ENCODE peak calls at places on chromosome 21, in five cellular contexts. H is B cell, Z is astrocyte of the spinal cord, C is spleen, U is MCF 10A. M is an unnamed sample.

GRCh38 chr21:41663805-41664788 is 102.8 kb downstream of the RIPK4 start:
- DNase-seq in U (peak; percentile 33), Z (peak; percentile 14), C (peak; percentile 60), H (no peak), M (no peak)

GRCh38 chr21:25350056-25350455 is 257.2 kb downstream of the MRPL39 start:
- DNase-seq in Z (peak; percentile 61), U (peak; percentile 53), H (no peak), C (no peak), M (no peak)

GRCh38 chr21:15249285-15249993 is 184.6 kb upstream of the NRIP1 start:
- DNase-seq in C (no peak), U (no peak), H (no peak), Z (peak; percentile 59), M (no peak)

GRCh38 chr21:39319251-39319756 is 5.9 kb upstream of the BRWD1 start:
- DNase-seq in C (no peak), H (no peak), Z (no peak), U (no peak), M (no peak)

GRCh38 chr21:38319781-38320180 is 63.0 kb downstream of the KCNJ15 start:
- DNase-seq in C (no peak), Z (no peak), U (no peak), H (no peak), M (no peak)

GRCh38 chr21:38661296-38662223 is 144.2 kb upstream of the ETS2 start:
- DNase-seq in Z (peak; percentile 69), H (peak; percentile 36), C (peak; percentile 76), U (no peak), M (no peak)

GRCh38 chr21:42190492-42190875 is 28.5 kb upstream of the ABCG1 start:
- DNase-seq in Z (no peak), H (no peak), C (no peak), U (no peak), M (no peak)

GRCh38 chr21:19029816-19030215 is 626.2 kb upstream of the TMPRSS15 start:
- DNase-seq in Z (no peak), U (peak; percentile 6), C (no peak), H (no peak), M (no peak)

GRCh38 chr21:37866027-37866426 is 50.2 kb downstream of the KCNJ6 start:
- DNase-seq in U (peak; percentile 29), C (no peak), H (no peak), Z (no peak), M (no peak)

GRCh38 chr21:27505516-27505915 is 538.6 kb upstream of the ADAMTS5 start:
- DNase-seq in H (no peak), U (peak; percentile 37), Z (peak; percentile 78), C (no peak), M (no peak)

GRCh38 chr21:25952306-25952705 is 217.5 kb downstream of the GABPA start:
- DNase-seq in H (no peak), U (no peak), Z (no peak), C (no peak), M (no peak)

GRCh38 chr21:42122808-42123207 is 51.7 kb downstream of the UMODL1 start:
- DNase-seq in Z (no peak), C (no peak), U (no peak), H (no peak), M (no peak)

GRCh38 chr21:36596174-36596573 is 102.7 kb upstream of the SIM2 start:
- DNase-seq in H (no peak), U (no peak), C (no peak), Z (no peak), M (no peak)

GRCh38 chr21:35828161-35828560 is 232.2 kb downstream of the SETD4 start:
- DNase-seq in C (no peak), U (no peak), Z (no peak), H (no peak), M (no peak)

GRCh38 chr21:15309721-15310120 is 244.9 kb upstream of the NRIP1 start:
- DNase-seq in Z (no peak), C (no peak), U (no peak), H (no peak), M (no peak)

GRCh38 chr21:31573217-31573616 is 86.3 kb upstream of the SOD1 start:
- DNase-seq in C (no peak), U (no peak), Z (no peak), H (no peak), M (no peak)

GRCh38 chr21:42061195-42061865 is 9.8 kb upstream of the UMODL1 start:
- DNase-seq in H (peak; percentile 78), Z (no peak), U (no peak), C (peak; percentile 90), M (no peak)

GRCh38 chr21:19490481-19490880 is 1086.9 kb upstream of the TMPRSS15 start:
- DNase-seq in H (no peak), U (no peak), C (no peak), Z (no peak), M (no peak)

GRCh38 chr21:21971384-21971783 is 973.2 kb downstream of the NCAM2 start:
- DNase-seq in H (no peak), C (no peak), U (no peak), Z (no peak), M (no peak)

GRCh38 chr21:26961704-26962103 is 5.2 kb downstream of the ADAMTS5 start:
- DNase-seq in C (no peak), U (peak; percentile 13), Z (no peak), H (no peak), M (no peak)

GRCh38 chr21:18030248-18030647 is 211.1 kb upstream of the C21orf91 start:
- DNase-seq in Z (no peak), H (no peak), C (no peak), U (peak; percentile 1), M (no peak)

GRCh38 chr21:39387461-39388037 is 38.7 kb upstream of the HMGN1 start:
- DNase-seq in H (peak; percentile 96), C (peak; percentile 96), U (peak; percentile 86), Z (peak; percentile 73), M (peak; percentile 93)

GRCh38 chr21:27759820-27760219 is 792.9 kb upstream of the ADAMTS5 start:
- DNase-seq in C (no peak), H (no peak), U (peak; percentile 9), Z (no peak), M (no peak)

GRCh38 chr21:26800001-26800400 is 45.2 kb downstream of the ADAMTS1 start:
- DNase-seq in H (no peak), C (no peak), U (no peak), Z (no peak), M (no peak)

GRCh38 chr21:14438204-14438603 is 55.3 kb upstream of the HSPA13 start:
- DNase-seq in C (no peak), U (peak; percentile 25), H (no peak), Z (no peak), M (no peak)

GRCh38 chr21:38178653-38179503 is 77.9 kb upstream of the KCNJ15 start:
- DNase-seq in H (no peak), U (no peak), Z (no peak), C (no peak), M (no peak)

GRCh38 chr21:27329255-27329851 is 362.5 kb upstream of the ADAMTS5 start:
- DNase-seq in H (no peak), C (no peak), Z (peak; percentile 21), U (peak; percentile 1), M (no peak)

DNA sequence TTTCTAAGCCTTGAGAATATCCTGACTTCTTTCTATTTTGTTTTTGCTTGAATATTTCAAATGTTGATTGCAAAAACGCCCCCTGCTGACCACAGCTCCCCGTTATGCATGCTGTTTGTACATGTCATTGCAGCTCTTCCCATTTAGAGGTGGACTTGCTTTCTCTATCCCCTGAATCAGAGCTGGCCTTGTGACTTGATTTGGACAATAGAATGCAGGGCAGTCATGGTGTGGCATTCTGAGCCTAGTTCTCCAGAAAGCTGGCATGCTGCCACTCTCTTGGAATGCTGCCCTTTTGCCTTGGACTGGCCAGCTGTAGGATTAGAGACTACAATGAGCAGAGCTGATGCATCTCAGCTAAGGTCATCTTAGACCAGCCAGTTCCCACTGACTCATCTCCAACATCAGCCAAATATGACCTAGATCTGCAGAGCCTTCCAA is 1561.5 kb downstream of the MRPL39 start:
- DNase-seq in H (no peak), Z (peak; percentile 97), U (peak; percentile 94), C (peak; percentile 83), M (peak; percentile 33)
- TF ChIP-seq CTCF in H (peak; percentile 34), Z (peak; percentile 58), U (peak; percentile 13), C (peak; percentile 61), M (no peak)

GRCh38 chr21:40445349-40445921 is 401.5 kb downstream of the DSCAM start:
- DNase-seq in Z (no peak), H (no peak), C (no peak), U (no peak), M (no peak)
- TF ChIP-seq CTCF in Z (no peak), H (no peak), C (no peak), U (no peak), M (no peak)

DNA sequence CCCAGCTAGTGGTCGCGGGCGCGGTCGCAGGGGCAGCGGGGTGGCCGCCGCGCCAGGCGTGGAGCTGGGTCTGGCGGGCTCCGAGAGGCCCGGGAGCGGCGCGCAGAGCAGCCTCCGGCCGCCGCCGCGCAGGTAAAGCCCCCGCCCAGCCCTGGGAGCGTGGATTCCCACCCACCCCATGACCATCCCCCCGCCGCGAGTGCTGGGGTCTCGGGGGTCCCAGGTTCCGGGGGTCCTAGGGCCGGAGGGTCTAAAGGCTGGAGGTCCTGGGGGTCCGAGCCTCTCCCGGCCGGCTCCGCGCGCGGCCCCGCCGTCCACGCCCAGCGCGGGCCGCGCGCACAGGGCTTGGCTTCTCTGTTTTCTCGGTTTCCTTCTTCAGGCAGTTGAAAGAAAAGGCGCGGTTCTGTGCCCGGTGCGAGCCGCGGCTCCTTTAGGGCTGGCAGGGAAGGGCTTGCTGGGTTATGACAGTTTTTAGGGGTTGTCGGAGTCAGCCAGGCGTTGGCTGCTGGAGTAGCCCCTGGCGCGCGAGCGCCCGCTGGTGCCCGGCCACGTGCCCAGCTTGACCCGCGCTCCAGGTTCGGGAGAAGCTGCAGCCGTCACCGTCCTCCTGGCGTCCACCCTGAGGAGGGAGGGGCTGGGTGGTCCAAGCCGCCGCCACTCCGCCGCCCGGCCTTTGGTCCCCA is 355 bp downstream of the LRRC3 start:
- DNase-seq in H (no peak), Z (peak; percentile 2), C (peak; percentile 89), U (no peak), M (no peak)
- TF ChIP-seq CTCF in H (no peak), Z (peak; percentile 5), C (no peak), U (no peak), M (no peak)

GRCh38 chr21:45640001-45640887 is 3.3 kb upstream of the PCBP3 start:
- DNase-seq in Z (no peak), C (no peak), H (peak; percentile 60), U (no peak), M (no peak)

GRCh38 chr21:45642122-45642813 is 1.3 kb upstream of the PCBP3 start:
- DNase-seq in U (no peak), C (peak; percentile 92), H (peak; percentile 61), Z (no peak), M (no peak)

GRCh38 chr21:45641480-45642035 is 2.0 kb upstream of the PCBP3 start:
- DNase-seq in U (no peak), Z (no peak), C (peak; percentile 84), H (no peak), M (no peak)

GRCh38 chr21:45639206-45640000 is 4.1 kb upstream of the PCBP3 start:
- DNase-seq in U (peak; percentile 29), C (no peak), Z (peak; percentile 3), H (no peak), M (no peak)

GRCh38 chr21:45640888-45641479 is 2.5 kb upstream of the PCBP3 start:
- DNase-seq in H (no peak), Z (peak; percentile 64), C (peak; percentile 90), U (peak; percentile 28), M (no peak)
- TF ChIP-seq CTCF in H (no peak), Z (peak; percentile 18), C (peak; percentile 54), U (no peak), M (no peak)

M was measured in omental fat pad.